ENCODE peak calls at places on chromosomes 13 and 19, in nine cellular contexts. L is IMR-90, Q is Peyer's patch, P is stomach, K is upper lobe of left lung, Z is prostate gland, E is tibial nerve, T is endothelial cell of umbilical vein, F is transverse colon. M is an unnamed sample.

GRCh38 chr19:48873476-48874308 is 1.5 kb downstream of the PPP1R15A start:
- DNase-seq in L (no peak), Q (no peak), P (no peak), K (no peak), Z (no peak), E (peak), T (no peak), F (no peak), M (peak)

GRCh38 chr19:42474743-42475142 is 32.0 kb upstream of the CXCL17 start:
- DNase-seq in L (no peak), Q (no peak), P (no peak), K (no peak), Z (no peak), E (no peak), T (no peak), F (no peak), M (no peak)

GRCh38 chr19:39130337-39131254 is 5.0 kb downstream of the PAK4 start:
- DNase-seq in L (no peak), Q (no peak), P (no peak), K (no peak), Z (peak), E (no peak), T (no peak), F (no peak), M (no peak)

GRCh38 chr13:26719356-26719945 is 41.1 kb downstream of the GPR12 start:
- DNase-seq in L (peak), Q (no peak), P (no peak), K (no peak), Z (no peak), E (no peak), T (peak), F (no peak), M (peak)

GRCh38 chr13:35460061-35460460 is 16.4 kb downstream of the MAB21L1 start:
- DNase-seq in L (no peak), Q (no peak), P (no peak), K (no peak), Z (no peak), E (no peak), T (no peak), F (no peak), M (no peak)

GRCh38 chr19:9054768-9055167 is 32.1 kb upstream of the OR1M1 start:
- DNase-seq in L (no peak), Q (no peak), P (no peak), K (no peak), Z (no peak), E (no peak), T (no peak), F (no peak), M (no peak)

GRCh38 chr19:35395762-35396199 is 24.9 kb downstream of the GPR42 start:
- DNase-seq in L (no peak), Q (peak), P (peak), K (peak), Z (peak), E (no peak), T (no peak), F (peak), M (no peak)

GRCh38 chr19:10418281-10419199 is 1.8 kb upstream of the PDE4A start:
- DNase-seq in L (no peak), Q (no peak), P (no peak), K (peak), Z (no peak), E (no peak), T (no peak), F (no peak), M (peak)

GRCh38 chr13:94280357-94280756 is 199.1 kb downstream of the DCT start:
- DNase-seq in L (peak), Q (no peak), P (no peak), K (no peak), Z (no peak), E (no peak), T (no peak), F (no peak), M (no peak)

GRCh38 chr19:42255766-42256750 is 1.1 kb upstream of the ERF start:
- DNase-seq in L (peak), Q (no peak), P (no peak), K (peak), Z (no peak), E (no peak), T (peak), F (no peak), M (peak)

DNA sequence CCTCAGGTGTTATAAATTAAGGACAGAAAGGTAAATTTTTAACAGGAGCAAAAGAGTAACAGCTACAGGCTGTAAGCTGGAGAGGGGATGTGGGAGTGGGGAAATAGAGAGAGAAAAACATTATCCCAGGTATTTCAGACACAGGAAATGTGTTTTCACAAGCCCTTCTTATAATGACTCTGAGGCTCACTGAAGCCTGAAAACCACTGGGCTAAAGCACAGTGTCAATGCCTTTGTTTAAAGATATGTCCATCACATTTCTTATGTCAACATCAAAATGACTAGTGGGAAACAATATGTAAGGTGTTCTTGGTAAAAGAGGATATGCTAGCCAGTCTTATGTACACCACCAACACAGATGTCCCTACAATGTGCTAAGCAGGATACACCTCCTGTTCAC is 365.9 kb downstream of the FGF14 start:
- DNase-seq in L (no peak), Q (no peak), P (no peak), K (no peak), Z (no peak), E (no peak), T (no peak), F (no peak), M (no peak)
- TF ChIP-seq POLR2A in L (no peak), Q (no peak), P (no peak), K (no peak), Z (no peak), E (no peak), T (no peak), F (no peak), M (no peak)

DNA sequence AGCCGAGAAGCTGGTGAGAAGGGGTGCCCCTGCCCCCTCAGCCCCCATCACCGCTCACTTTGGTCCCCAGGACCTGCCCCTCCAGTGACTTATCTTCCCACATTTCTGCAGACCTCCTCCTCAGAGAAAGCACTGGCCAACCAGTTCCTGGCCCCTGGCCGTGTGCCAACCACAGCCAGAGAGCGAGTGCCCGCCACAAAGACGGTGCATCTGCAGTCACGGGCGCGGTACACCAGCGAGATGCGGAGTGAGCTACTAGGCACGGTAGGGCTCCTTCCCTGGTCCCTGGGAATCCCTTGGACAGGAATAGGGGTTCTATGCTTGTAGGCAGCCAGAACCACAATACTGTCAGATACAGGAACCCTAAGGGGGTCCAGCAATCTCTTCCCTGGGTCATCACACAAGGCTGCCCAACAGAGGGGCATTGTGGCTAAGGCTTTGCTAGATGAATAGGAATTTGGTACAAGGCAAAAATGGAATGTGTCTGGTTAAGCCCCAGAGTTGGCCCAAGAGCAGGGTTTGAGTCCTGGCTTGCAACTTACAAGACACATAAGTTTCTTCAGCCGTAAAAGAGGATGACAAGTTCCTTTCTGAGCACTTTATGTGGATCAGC is 1.0 kb downstream of the USE1 start:
- DNase-seq in L (no peak), Q (no peak), P (no peak), K (no peak), Z (no peak), E (no peak), T (no peak), F (no peak), M (no peak)
- H3K4me3 ChIP-seq in L (peak), Q (peak), P (peak), K (peak), Z (no peak), E (no peak), T (no peak), F (peak), M (peak)

DNA sequence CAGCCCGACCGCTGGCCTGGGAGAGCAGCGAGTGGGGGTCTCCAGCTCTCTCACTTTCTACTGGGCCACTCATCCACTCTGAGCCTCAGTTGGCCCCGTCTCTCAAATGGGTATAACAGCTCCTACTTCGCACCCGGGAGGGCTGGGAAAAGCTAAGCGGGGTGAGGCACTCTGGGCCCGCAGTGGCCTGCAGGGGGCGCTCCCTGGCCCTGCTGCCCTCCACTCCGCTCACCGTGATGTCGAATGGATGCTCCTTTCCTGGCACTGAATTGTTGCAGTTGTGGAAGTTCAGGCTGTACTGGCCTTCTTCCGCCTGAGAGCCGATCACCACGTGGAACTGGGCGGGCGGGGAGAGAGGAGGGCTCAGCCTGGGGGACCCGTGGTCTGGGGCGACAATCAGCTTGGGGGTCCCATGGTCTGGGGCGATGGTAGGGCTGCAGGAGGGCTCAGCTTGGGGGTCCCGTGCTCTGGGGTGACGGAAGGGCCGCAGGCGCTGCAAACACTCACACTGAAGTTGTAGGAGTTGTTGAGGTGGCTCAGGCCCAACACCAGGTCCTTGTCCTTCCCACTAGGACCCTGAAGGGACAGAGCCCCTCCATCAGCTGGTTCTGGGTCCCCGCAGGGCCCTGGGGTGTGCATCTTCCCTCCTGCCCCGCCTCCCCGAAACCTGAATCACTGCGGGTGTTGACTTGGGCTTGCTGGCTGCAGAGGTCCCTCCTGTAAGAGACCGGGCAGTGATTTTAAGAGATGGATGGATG is 3.9 kb downstream of the GPR108 start:
- DNase-seq in L (no peak), Q (no peak), P (no peak), K (peak), Z (no peak), E (no peak), T (no peak), F (no peak), M (peak)
- TF ChIP-seq CTCF in L (peak), Q (no peak), P (no peak), K (no peak), Z (no peak), E (no peak), T (peak), F (peak), M (peak)

DNA sequence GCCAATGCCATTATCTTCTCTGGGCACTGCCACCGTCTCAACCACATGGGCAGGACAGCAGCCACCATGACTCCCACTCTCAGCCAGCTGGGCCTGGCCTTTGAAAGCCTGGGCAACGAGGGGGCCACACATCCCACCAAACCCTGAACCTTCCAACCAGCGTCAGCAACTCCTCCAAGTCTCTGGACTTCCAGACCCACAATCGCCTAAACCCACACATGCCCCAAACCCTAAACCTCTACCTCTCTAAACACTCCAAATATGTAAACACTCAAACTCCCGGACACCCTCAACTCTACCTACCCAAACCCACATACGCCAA is 949 bp downstream of the C3 start:
- DNase-seq in L (no peak), Q (no peak), P (no peak), K (no peak), Z (no peak), E (no peak), T (no peak), F (no peak), M (no peak)
- TF ChIP-seq POLR2A in L (no peak), Q (no peak), P (no peak), K (no peak), Z (no peak), E (no peak), T (no peak), F (no peak), M (no peak)

GRCh38 chr13:51230473-51231105 is 8.4 kb downstream of the FAM124A start:
- DNase-seq in L (peak), Q (peak), P (peak), K (no peak), Z (peak), E (peak), T (peak), F (peak), M (no peak)
- H3K4me3 ChIP-seq in L (no peak), Q (peak), P (peak), K (peak), Z (no peak), E (peak), T (peak), F (no peak), M (no peak)

DNA sequence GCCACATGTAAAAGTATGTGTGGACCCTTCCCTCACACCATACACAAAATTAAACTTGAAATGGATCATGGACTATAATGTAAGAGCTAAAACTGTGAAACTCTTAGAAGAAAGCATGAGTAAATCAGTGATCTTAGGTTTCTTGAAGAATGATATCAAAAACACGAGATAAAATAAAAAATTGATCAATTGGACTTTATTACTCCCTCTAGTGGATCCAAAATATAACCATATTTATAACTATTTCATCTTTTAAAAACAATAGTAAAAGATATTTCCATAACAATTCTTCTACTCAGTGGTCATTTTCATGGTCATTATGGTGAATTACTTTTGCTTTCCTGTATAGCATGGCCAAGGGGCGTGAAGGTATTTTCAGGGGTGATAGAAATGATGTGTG is 174.6 kb upstream of the LSM14A start:
- DNase-seq in L (no peak), Q (no peak), P (no peak), K (no peak), Z (no peak), E (no peak), T (peak), F (no peak), M (no peak)
- TF ChIP-seq CTCF in L (no peak), Q (peak), P (no peak), K (no peak), Z (no peak), E (no peak), T (no peak), F (no peak), M (no peak)

GRCh38 chr19:55284405-55285058 is 735 bp downstream of the BRSK1 start:
- DNase-seq in L (no peak), Q (no peak), P (no peak), K (no peak), Z (no peak), E (no peak), T (no peak), F (no peak), M (no peak)

GRCh38 chr19:55279773-55280643 is at the start of gene HSPBP1:
- DNase-seq in L (peak), Q (peak), P (peak), K (peak), Z (peak), E (peak), T (peak), F (peak), M (peak)

GRCh38 chr19:55285225-55285890 is 1.6 kb downstream of the BRSK1 start:
- DNase-seq in L (no peak), Q (no peak), P (no peak), K (peak), Z (no peak), E (no peak), T (no peak), F (no peak), M (no peak)

GRCh38 chr19:55287361-55288079 is 3.7 kb downstream of the BRSK1 start:
- DNase-seq in L (no peak), Q (no peak), P (no peak), K (no peak), Z (no peak), E (no peak), T (no peak), F (no peak), M (no peak)

DNA sequence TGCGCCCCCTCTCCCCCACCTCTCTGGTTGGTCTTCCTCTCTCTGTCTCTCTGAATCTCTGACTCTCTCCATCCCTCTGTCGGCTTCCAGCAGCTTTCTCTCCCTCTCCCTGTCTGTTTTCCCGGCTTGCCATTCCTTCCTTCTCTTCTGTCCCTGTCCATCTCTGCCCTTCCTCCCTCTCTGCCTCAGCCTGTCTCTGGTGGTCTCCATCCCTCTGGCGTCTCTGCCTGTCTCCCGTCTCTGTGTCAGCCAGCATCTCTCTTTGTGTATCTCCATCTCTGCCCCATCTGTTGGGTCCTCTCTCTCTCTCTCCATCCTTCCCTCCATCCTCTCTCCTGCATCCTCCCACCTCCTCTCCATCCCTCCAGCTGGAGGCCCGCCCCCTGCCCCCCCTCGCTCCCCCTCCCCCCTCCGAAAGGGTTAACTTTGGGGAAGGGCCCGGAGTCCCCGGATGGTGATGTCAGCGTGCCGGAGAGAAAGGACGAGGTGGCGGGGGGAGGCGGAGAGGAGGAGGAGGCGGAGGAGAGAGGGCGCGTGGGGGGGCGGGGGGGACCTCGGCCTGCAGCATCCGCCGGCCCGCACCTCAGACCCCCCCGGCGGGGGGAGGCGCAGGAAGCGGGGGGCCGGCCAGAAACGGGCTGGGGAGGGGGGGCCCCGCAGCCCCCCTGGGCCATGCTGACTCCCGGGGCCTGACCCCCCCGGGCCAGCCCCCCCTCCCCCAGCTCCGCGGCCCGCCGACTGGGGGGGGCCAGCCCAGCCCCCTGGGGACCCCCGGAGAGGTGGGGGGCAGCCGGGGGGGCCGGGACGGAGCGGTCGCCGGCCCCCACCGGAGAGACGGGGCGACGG is at the start of gene BRSK1:
- DNase-seq in L (peak), Q (peak), P (peak), K (no peak), Z (no peak), E (no peak), T (no peak), F (peak), M (no peak)
- TF ChIP-seq POLR2A in L (no peak), Q (no peak), P (no peak), K (no peak), Z (no peak), E (no peak), T (no peak), F (no peak), M (no peak)

DNA sequence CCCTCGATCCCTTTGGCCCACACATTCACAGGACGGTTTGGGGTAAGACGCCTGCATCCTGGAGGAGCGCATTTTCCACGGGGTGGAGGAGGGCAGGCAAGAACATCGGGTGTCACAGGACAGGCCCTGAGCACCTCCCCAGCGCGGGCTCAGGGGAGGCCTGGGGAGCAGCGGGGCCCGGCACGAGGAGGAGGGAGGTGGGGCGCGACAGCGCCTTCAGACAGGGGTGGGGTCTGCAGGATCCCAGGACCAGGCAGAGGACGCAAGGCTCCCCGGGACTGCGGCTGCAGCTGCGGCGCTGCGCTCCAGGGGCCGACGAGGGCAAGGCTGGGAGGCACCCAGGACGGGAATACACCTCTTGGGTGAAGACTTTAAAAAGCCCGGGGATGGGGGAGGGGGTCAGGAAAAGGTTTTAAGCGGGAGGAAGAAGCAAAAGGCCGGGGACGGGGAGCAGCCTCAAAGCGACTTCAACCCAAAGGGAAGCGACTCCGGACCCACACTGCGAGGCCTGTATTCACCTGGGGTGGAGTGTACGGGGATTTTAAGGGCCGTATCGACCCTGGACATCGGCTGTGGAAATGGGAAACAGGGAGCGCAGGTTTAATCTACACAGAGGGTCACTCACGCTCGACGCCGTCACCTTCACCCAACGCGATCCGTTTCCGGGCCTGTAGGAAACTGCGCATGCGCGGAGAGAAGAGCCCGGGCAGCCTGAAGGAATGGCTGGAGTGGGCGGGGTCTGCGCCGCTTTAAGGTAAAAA is at the start of gene ZNF415:
- DNase-seq in L (peak), Q (peak), P (peak), K (peak), Z (peak), E (peak), T (peak), F (peak), M (no peak)
- H3K4me3 ChIP-seq in L (peak), Q (peak), P (peak), K (peak), Z (peak), E (peak), T (no peak), F (peak), M (no peak)